ENCODE peak calls at places on chromosomes 5 and 9, in five cellular contexts. B is cardiac fibroblast, T is lower lobe of right lung, Z is OCI-LY7, K is cardiac muscle cell. I is an unnamed sample.

GRCh38 chr5:343461-344401 is 22.2 kb downstream of the AHRR start:
- DNase-seq in T (peak; percentile 76), K (peak; percentile 62), Z (no peak), B (peak; percentile 68), I (peak; percentile 83)

GRCh38 chr5:16774806-16775205 is 158.0 kb upstream of the RETREG1 start:
- DNase-seq in K (no peak), B (no peak), Z (no peak), T (no peak), I (no peak)

GRCh38 chr5:68141494-68141893 is 74.1 kb upstream of the PIK3R1 start:
- DNase-seq in T (no peak), B (no peak), K (no peak), Z (peak; percentile 11), I (peak; percentile 22)

GRCh38 chr9:16207161-16207560 is 654.3 kb downstream of the CCDC171 start:
- DNase-seq in K (no peak), T (no peak), Z (no peak), B (peak; percentile 69), I (peak; percentile 28)

GRCh38 chr5:69414885-69415583 is at the start of gene MARVELD2:
- DNase-seq in B (peak; percentile 50), T (peak; percentile 96), Z (no peak), K (peak; percentile 76), I (peak; percentile 82)

GRCh38 chr9:137117269-137117731 is 2.8 kb upstream of the DPP7 start:
- DNase-seq in Z (no peak), T (no peak), B (no peak), K (no peak), I (peak; percentile 4)

GRCh38 chr9:34139477-34140146 is 13.1 kb upstream of the DCAF12 start:
- DNase-seq in B (peak; percentile 98), T (no peak), K (peak; percentile 28), Z (peak; percentile 54), I (no peak)

GRCh38 chr5:62742214-62742613 is 163.6 kb downstream of the LRRC70 start:
- DNase-seq in Z (no peak), T (no peak), B (no peak), K (no peak), I (no peak)

GRCh38 chr5:169637085-169637855 is at the start of gene DOCK2:
- DNase-seq in B (no peak), K (no peak), Z (peak; percentile 85), T (peak; percentile 87), I (peak; percentile 86)

GRCh38 chr9:78288214-78288892 is 8.6 kb upstream of the PSAT1 start:
- DNase-seq in K (no peak), T (no peak), Z (no peak), B (no peak), I (no peak)

GRCh38 chr9:36164989-36165388 is 4.2 kb upstream of the CCIN start:
- DNase-seq in T (no peak), Z (no peak), K (no peak), B (no peak), I (no peak)

GRCh38 chr9:69136781-69137180 is 37.3 kb upstream of the TJP2 start:
- DNase-seq in Z (no peak), B (no peak), K (no peak), T (no peak), I (no peak)

GRCh38 chr5:1638658-1639400 is 115.1 kb upstream of the LPCAT1 start:
- DNase-seq in K (no peak), T (peak; percentile 32), Z (no peak), B (no peak), I (no peak)

GRCh38 chr9:5489630-5490484 is 20.5 kb upstream of the PDCD1LG2 start:
- DNase-seq in T (no peak), K (no peak), B (no peak), Z (no peak), I (no peak)

GRCh38 chr9:110752766-110753165 is 84.2 kb downstream of the MUSK start:
- DNase-seq in K (no peak), T (no peak), B (peak; percentile 97), Z (no peak), I (no peak)

GRCh38 chr9:101582593-101582992 is 12.2 kb downstream of the PPP3R2 start:
- DNase-seq in B (no peak), K (no peak), T (no peak), Z (no peak), I (no peak)

GRCh38 chr5:9878196-9878595 is 248.0 kb upstream of the TAS2R1 start:
- DNase-seq in Z (no peak), K (no peak), B (no peak), T (no peak), I (no peak)

GRCh38 chr5:155850411-155850810 is 476.6 kb upstream of the SGCD start:
- DNase-seq in Z (no peak), T (no peak), K (no peak), B (no peak), I (no peak)

GRCh38 chr5:136004436-136004835 is 24.4 kb upstream of the TGFBI start:
- DNase-seq in Z (no peak), B (peak; percentile 28), K (no peak), T (no peak), I (no peak)

GRCh38 chr5:133341915-133342710 is 270.2 kb downstream of the FSTL4 start:
- DNase-seq in Z (no peak), K (no peak), T (no peak), B (no peak), I (no peak)

GRCh38 chr5:151023651-151024050 is 3.3 kb downstream of the GPX3 start:
- DNase-seq in B (peak; percentile 89), K (no peak), T (peak; percentile 68), Z (no peak), I (no peak)

GRCh38 chr5:169162407-169162806 is 138.5 kb downstream of the SLIT3 start:
- DNase-seq in T (no peak), Z (no peak), B (peak; percentile 58), K (no peak), I (no peak)

GRCh38 chr5:181173027-181173419 is 25.6 kb downstream of the OR2V2 start:
- DNase-seq in K (no peak), T (no peak), B (no peak), Z (peak; percentile 73), I (no peak)
- TF ChIP-seq CTCF in K (no peak), T (no peak), B (no peak), Z (peak; percentile 80), I (no peak)

GRCh38 chr9:133342083-133342406 is 5.9 kb downstream of the MED22 start:
- DNase-seq in K (no peak), B (no peak), T (no peak), Z (no peak), I (no peak)
- TF ChIP-seq CTCF in K (peak; percentile 19), B (peak; percentile 38), T (no peak), Z (peak; percentile 58), I (peak; percentile 23)

DNA sequence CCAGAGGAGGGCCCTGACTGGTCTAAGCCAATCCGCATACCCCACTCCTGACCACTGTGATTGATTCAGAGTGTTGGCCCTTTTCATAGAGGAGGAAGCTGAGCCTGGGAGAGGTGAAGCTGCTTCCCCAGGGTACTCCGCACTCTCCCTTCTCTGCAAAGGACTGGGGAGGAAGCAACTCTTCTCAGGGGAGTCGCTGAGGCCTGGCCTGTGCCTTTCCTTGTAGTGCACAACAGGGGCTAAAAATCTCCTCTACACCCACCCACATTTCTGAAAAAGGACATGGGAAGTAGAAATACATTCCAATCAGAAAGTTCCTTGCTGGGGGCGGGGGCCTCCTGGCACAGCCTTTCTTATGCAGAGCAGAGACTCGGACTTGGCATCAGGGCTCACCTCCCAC is 22.2 kb downstream of the AK8 start:
- DNase-seq in B (no peak), K (no peak), T (no peak), Z (no peak), I (no peak)
- TF ChIP-seq CTCF in B (no peak), K (no peak), T (no peak), Z (no peak), I (no peak)

GRCh38 chr5:119255571-119256356 is 100.1 kb upstream of the TNFAIP8 start:
- DNase-seq in T (no peak), Z (peak; percentile 54), K (no peak), B (no peak), I (no peak)
- TF ChIP-seq CTCF in T (no peak), Z (peak; percentile 74), K (peak; percentile 34), B (no peak), I (peak; percentile 31)